ENCODE peak calls at places on chromosomes 3 and 15, in seven cellular contexts. J is colonic mucosa, W is HepG2, E is mesendoderm, X is fibroblast of lung, P is ovary, U is BJ. A is an unnamed sample.

GRCh38 chr3:11154953-11155325 is 646 bp downstream of the HRH1 start:
- DNase-seq in J (no peak), W (no peak), E (peak), X (no peak), P (no peak), U (no peak), A (no peak)

GRCh38 chr15:70297465-70298152 is 199.9 kb upstream of the TLE3 start:
- DNase-seq in J (no peak), W (no peak), E (no peak), X (no peak), P (no peak), U (no peak), A (no peak)

GRCh38 chr3:137012097-137012501 is 54.3 kb downstream of the IL20RB start:
- DNase-seq in J (no peak), W (no peak), E (peak), X (peak), P (no peak), U (no peak), A (no peak)

GRCh38 chr3:11542551-11542950 is 101.2 kb downstream of the VGLL4 start:
- DNase-seq in J (no peak), W (no peak), E (no peak), X (no peak), P (peak), U (no peak), A (no peak)

GRCh38 chr15:40320409-40320808 is 3.1 kb upstream of the INAFM2 start:
- DNase-seq in J (no peak), W (peak), E (no peak), X (no peak), P (peak), U (no peak), A (no peak)

GRCh38 chr3:111751961-111752360 is 107.1 kb upstream of the PHLDB2 start:
- DNase-seq in J (no peak), W (no peak), E (peak), X (peak), P (no peak), U (no peak), A (no peak)

GRCh38 chr3:172464306-172464705 is 16.1 kb upstream of the GHSR start:
- DNase-seq in J (no peak), W (no peak), E (no peak), X (no peak), P (no peak), U (no peak), A (no peak)

GRCh38 chr3:159237221-159237620 is 435.4 kb downstream of the MFSD1 start:
- DNase-seq in J (no peak), W (no peak), E (no peak), X (no peak), P (no peak), U (no peak), A (no peak)

GRCh38 chr3:38247366-38248035 is 18.1 kb upstream of the SLC22A13 start:
- DNase-seq in J (no peak), W (peak), E (peak), X (peak), P (no peak), U (peak), A (no peak)

GRCh38 chr3:106560451-106560966 is 691.7 kb upstream of the CBLB start:
- DNase-seq in J (no peak), W (no peak), E (no peak), X (peak), P (no peak), U (peak), A (no peak)

GRCh38 chr3:42960781-42961180 is 18.3 kb upstream of the GASK1A start:
- DNase-seq in J (no peak), W (no peak), E (no peak), X (no peak), P (no peak), U (no peak), A (no peak)

GRCh38 chr3:84601303-84601702 is 357.5 kb upstream of the CADM2 start:
- DNase-seq in J (no peak), W (peak), E (peak), X (no peak), P (no peak), U (no peak), A (no peak)

GRCh38 chr3:52847726-52848125 is 12.9 kb upstream of the MUSTN1 start:
- DNase-seq in J (no peak), W (no peak), E (no peak), X (no peak), P (no peak), U (no peak), A (no peak)

GRCh38 chr15:56929389-56929788 is 10.9 kb downstream of the TCF12 start:
- DNase-seq in J (no peak), W (no peak), E (no peak), X (peak), P (no peak), U (no peak), A (no peak)

GRCh38 chr3:78823859-78824258 is 943.9 kb downstream of the ROBO1 start:
- DNase-seq in J (no peak), W (peak), E (peak), X (peak), P (no peak), U (no peak), A (no peak)

GRCh38 chr3:195250473-195251251 is 20.3 kb downstream of the XXYLT1 start:
- DNase-seq in J (peak), W (no peak), E (no peak), X (peak), P (peak), U (no peak), A (no peak)

GRCh38 chr3:194928831-194929594 is 243.3 kb downstream of the FAM43A start:
- DNase-seq in J (no peak), W (no peak), E (peak), X (no peak), P (no peak), U (no peak), A (no peak)

GRCh38 chr3:52277972-52278509 is 408 bp downstream of the WDR82 start:
- DNase-seq in J (peak), W (no peak), E (peak), X (peak), P (no peak), U (no peak), A (no peak)

GRCh38 chr3:139772539-139773500 is 95.0 kb upstream of the NMNAT3 start:
- DNase-seq in J (no peak), W (no peak), E (peak), X (peak), P (no peak), U (peak), A (no peak)

GRCh38 chr3:128198313-128198712 is 45.0 kb downstream of the EEFSEC start:
- DNase-seq in J (no peak), W (peak), E (peak), X (no peak), P (no peak), U (no peak), A (no peak)

GRCh38 chr15:67690936-67691335 is 134.4 kb upstream of the SKOR1 start:
- DNase-seq in J (no peak), W (peak), E (no peak), X (peak), P (no peak), U (no peak), A (no peak)

GRCh38 chr3:27326949-27327582 is 42.1 kb downstream of the NEK10 start:
- DNase-seq in J (no peak), W (no peak), E (no peak), X (no peak), P (no peak), U (no peak), A (no peak)

GRCh38 chr15:67433495-67434099 is 87.3 kb upstream of the C15orf61 start:
- DNase-seq in J (peak), W (peak), E (peak), X (peak), P (peak), U (no peak), A (no peak)

GRCh38 chr3:52245322-52246263 is at the start of gene PPM1M:
- DNase-seq in J (peak), W (no peak), E (peak), X (peak), P (peak), U (no peak), A (peak)

GRCh38 chr3:102235679-102236078 is 199.1 kb upstream of the ZPLD1 start:
- DNase-seq in J (no peak), W (peak), E (peak), X (peak), P (no peak), U (no peak), A (no peak)

GRCh38 chr3:114899186-114899931 is 247.7 kb downstream of the ZBTB20 start:
- DNase-seq in J (peak), W (peak), E (no peak), X (no peak), P (no peak), U (no peak), A (no peak)

GRCh38 chr15:85592148-85592547 is 202.6 kb downstream of the KLHL25 start:
- DNase-seq in J (no peak), W (peak), E (no peak), X (peak), P (no peak), U (peak), A (no peak)

GRCh38 chr15:74403590-74403919 is 30.2 kb downstream of the SEMA7A start:
- DNase-seq in J (no peak), W (no peak), E (no peak), X (no peak), P (no peak), U (no peak), A (no peak)

GRCh38 chr3:171049831-171050444 is 23.4 kb upstream of the SLC2A2 start:
- DNase-seq in J (peak), W (peak), E (peak), X (peak), P (peak), U (no peak), A (peak)

GRCh38 chr3:186515115-186515514 is 29.1 kb downstream of the CRYGS start:
- DNase-seq in J (no peak), W (no peak), E (no peak), X (no peak), P (no peak), U (no peak), A (peak)

GRCh38 chr3:125437631-125438435 is 62.7 kb upstream of the ZNF148 start:
- DNase-seq in J (peak), W (peak), E (peak), X (peak), P (peak), U (no peak), A (peak)

GRCh38 chr15:40192942-40193341 is 32.1 kb downstream of the BUB1B start:
- DNase-seq in J (no peak), W (no peak), E (no peak), X (peak), P (no peak), U (peak), A (no peak)

GRCh38 chr15:60928987-60929386 is 300.1 kb downstream of the RORA start:
- DNase-seq in J (no peak), W (no peak), E (no peak), X (no peak), P (no peak), U (no peak), A (no peak)

GRCh38 chr15:41416742-41417417 is at the start of gene RTF1:
- DNase-seq in J (peak), W (peak), E (peak), X (peak), P (peak), U (peak), A (peak)

GRCh38 chr3:154507727-154508126 is 77.7 kb upstream of the GPR149 start:
- DNase-seq in J (no peak), W (no peak), E (no peak), X (no peak), P (no peak), U (no peak), A (no peak)

GRCh38 chr3:120350431-120350941 is 1.3 kb upstream of the LRRC58 start:
- DNase-seq in J (peak), W (peak), E (peak), X (peak), P (peak), U (no peak), A (no peak)

GRCh38 chr3:147413712-147414325 is 4.7 kb downstream of the ZIC1 start:
- DNase-seq in J (no peak), W (no peak), E (peak), X (no peak), P (no peak), U (no peak), A (no peak)
- H3K4me3 ChIP-seq in J (no peak), W (no peak), E (no peak), X (peak), P (peak), U (no peak), A (no peak)

GRCh38 chr3:15768421-15769255 is 29.1 kb downstream of the ANKRD28 start:
- DNase-seq in J (no peak), W (peak), E (peak), X (peak), P (no peak), U (peak), A (no peak)
- H3K4me3 ChIP-seq in J (no peak), W (no peak), E (no peak), X (no peak), P (no peak), U (no peak), A (no peak)

DNA sequence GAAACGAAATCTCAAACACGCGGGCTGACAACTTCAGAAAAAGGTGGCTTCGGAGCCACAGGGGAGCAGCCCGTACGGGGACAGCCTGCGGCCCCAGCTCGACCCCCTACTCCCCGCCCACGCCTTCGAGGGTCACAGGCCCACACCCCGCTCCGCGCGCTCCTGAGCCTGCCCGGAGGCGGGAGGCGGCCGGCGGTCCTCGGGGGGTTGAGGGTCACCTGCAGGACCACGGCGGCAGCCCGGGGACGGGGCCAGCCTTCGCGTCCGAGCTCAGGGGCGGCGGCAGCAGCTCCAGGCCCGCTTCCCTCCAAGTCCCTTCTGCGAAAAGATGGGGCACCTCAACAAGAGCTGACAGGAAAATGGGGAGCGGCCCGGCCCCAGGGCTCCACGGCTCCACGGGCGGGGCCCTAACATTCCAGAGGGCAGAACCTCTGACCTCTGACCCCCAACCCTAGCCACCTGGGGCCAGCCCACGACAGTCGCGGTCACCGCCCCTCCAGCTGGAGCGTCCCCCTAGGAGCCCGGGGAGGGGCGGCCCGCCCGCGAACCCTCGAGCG is 448 bp downstream of the LYSMD4 start:
- DNase-seq in J (peak), W (no peak), E (no peak), X (no peak), P (no peak), U (no peak), A (no peak)
- H3K4me3 ChIP-seq in J (peak), W (peak), E (peak), X (peak), P (peak), U (peak), A (peak)

GRCh38 chr3:46408853-46409252 is 1.8 kb downstream of the CCRL2 start:
- DNase-seq in J (no peak), W (no peak), E (no peak), X (no peak), P (no peak), U (no peak), A (no peak)

GRCh38 chr3:46405301-46406079 is 1.4 kb downstream of the CCR5AS start:
- DNase-seq in J (peak), W (no peak), E (no peak), X (no peak), P (no peak), U (no peak), A (no peak)

GRCh38 chr3:46407976-46408375 is 917 bp downstream of the CCRL2 start:
- DNase-seq in J (no peak), W (no peak), E (no peak), X (no peak), P (no peak), U (no peak), A (no peak)

GRCh38 chr3:46406440-46406785 is 453 bp downstream of the CCR5AS start:
- DNase-seq in J (no peak), W (no peak), E (no peak), X (no peak), P (no peak), U (no peak), A (no peak)

GRCh38 chr3:46406786-46407611 is at the start of the genes CCR5AS and CCRL2:
- DNase-seq in J (peak), W (no peak), E (peak), X (peak), P (no peak), U (no peak), A (peak)
- H3K4me3 ChIP-seq in J (peak), W (no peak), E (no peak), X (peak), P (peak), U (no peak), A (peak)

GRCh38 chr15:29821416-29822099 is 710 bp downstream of the TJP1 start:
- DNase-seq in J (peak), W (peak), E (peak), X (peak), P (peak), U (no peak), A (no peak)

GRCh38 chr15:29822100-29822684 is at the start of gene TJP1:
- DNase-seq in J (peak), W (peak), E (peak), X (peak), P (peak), U (no peak), A (no peak)

GRCh38 chr15:29820802-29821160 is 1.5 kb downstream of the TJP1 start:
- DNase-seq in J (no peak), W (no peak), E (no peak), X (peak), P (no peak), U (no peak), A (no peak)

GRCh38 chr15:29818141-29818540 is 4.1 kb downstream of the TJP1 start:
- DNase-seq in J (no peak), W (no peak), E (no peak), X (no peak), P (no peak), U (no peak), A (no peak)

GRCh38 chr15:29819979-29820801 is 2.1 kb downstream of the TJP1 start:
- DNase-seq in J (no peak), W (no peak), E (peak), X (no peak), P (no peak), U (no peak), A (no peak)
- H3K4me3 ChIP-seq in J (peak), W (peak), E (no peak), X (peak), P (peak), U (peak), A (no peak)

GRCh38 chr3:150779402-150779858 is 16.5 kb upstream of the SIAH2 start:
- DNase-seq in J (no peak), W (peak), E (peak), X (no peak), P (no peak), U (no peak), A (no peak)

GRCh38 chr3:150786791-150787190 is 23.8 kb upstream of the SIAH2 start:
- DNase-seq in J (no peak), W (no peak), E (no peak), X (no peak), P (no peak), U (no peak), A (no peak)

GRCh38 chr3:150783920-150784746 is 21.2 kb upstream of the SIAH2 start:
- DNase-seq in J (no peak), W (no peak), E (no peak), X (no peak), P (no peak), U (no peak), A (no peak)

GRCh38 chr3:150784747-150785125 is 21.8 kb upstream of the SIAH2 start:
- DNase-seq in J (no peak), W (no peak), E (no peak), X (no peak), P (no peak), U (no peak), A (no peak)

DNA sequence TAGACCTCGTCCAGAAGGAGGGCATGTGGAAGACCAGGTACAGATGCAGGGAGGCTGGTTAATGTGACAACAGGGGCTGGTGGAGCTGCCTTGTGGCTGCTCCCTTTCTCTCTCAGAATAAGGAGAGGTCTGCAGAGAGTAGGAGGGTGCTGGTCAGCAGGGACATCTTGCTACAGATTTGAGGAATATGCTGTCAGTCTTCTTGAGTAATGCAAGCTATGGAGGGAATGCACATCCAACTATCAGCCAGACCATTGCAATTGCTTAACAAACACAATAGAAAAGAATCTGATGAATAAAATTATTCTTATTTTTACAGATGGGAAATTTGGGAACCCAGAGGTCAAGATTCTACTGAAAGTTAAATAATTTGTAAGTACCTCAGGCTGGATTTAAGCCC is 20.4 kb upstream of the SIAH2 start:
- DNase-seq in J (no peak), W (no peak), E (no peak), X (no peak), P (no peak), U (no peak), A (no peak)
- H3K4me3 ChIP-seq in J (no peak), W (no peak), E (no peak), X (no peak), P (no peak), U (no peak), A (no peak)

GRCh38 chr3:174442317-174442682 is 416.8 kb upstream of the NAALADL2 start:
- DNase-seq in J (no peak), W (no peak), E (no peak), X (peak), P (no peak), U (no peak), A (no peak)
- H3K4me3 ChIP-seq in J (peak), W (no peak), E (no peak), X (peak), P (peak), U (peak), A (no peak)

DNA sequence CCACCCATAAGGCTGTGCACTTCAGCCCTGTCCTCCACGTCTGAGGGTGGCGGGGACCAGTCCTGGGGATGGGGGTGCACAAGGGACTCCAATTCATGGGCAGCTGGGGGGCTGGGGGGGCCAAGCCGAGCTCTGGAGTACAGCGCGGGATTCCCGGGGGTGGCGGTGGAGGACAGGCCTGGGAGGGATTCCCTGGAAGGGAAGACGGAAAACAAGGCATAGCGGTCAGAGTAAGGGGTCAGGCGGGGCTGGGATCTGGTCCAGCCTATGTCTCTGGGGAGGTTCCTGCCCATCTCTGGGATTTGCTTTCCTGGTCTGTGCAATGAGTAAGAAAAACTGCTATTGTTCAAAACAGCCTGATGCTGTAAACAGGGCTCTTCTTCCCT is 8.1 kb upstream of the IGDCC3 start:
- DNase-seq in J (no peak), W (no peak), E (no peak), X (no peak), P (peak), U (no peak), A (no peak)
- H3K4me3 ChIP-seq in J (no peak), W (peak), E (no peak), X (no peak), P (peak), U (no peak), A (peak)

GRCh38 chr15:63369296-63369695 is 12.3 kb downstream of the CA12 start:
- DNase-seq in J (no peak), W (no peak), E (peak), X (no peak), P (no peak), U (no peak), A (no peak)

GRCh38 chr15:63371297-63371918 is 10.2 kb downstream of the CA12 start:
- DNase-seq in J (no peak), W (no peak), E (no peak), X (peak), P (no peak), U (no peak), A (no peak)

GRCh38 chr15:63369766-63370165 is 11.9 kb downstream of the CA12 start:
- DNase-seq in J (no peak), W (no peak), E (no peak), X (no peak), P (no peak), U (no peak), A (no peak)

GRCh38 chr15:63372018-63372705 is 9.5 kb downstream of the CA12 start:
- DNase-seq in J (no peak), W (no peak), E (no peak), X (peak), P (no peak), U (peak), A (no peak)

GRCh38 chr15:63370764-63371163 is 10.9 kb downstream of the CA12 start:
- DNase-seq in J (no peak), W (no peak), E (no peak), X (no peak), P (no peak), U (no peak), A (no peak)
- H3K4me3 ChIP-seq in J (no peak), W (no peak), E (no peak), X (no peak), P (no peak), U (no peak), A (no peak)

A was measured in effector memory CD4-positive, alpha-beta T cell.